ENCODE peak calls at places on chromosomes 11 and 22, in five cellular contexts. C is nephron progenitor cell, S is BJ, J is upper lobe of right lung, P is GM13977. I is an unnamed sample.

GRCh38 chr11:12235549-12235944 is 125.2 kb downstream of the MICAL2 start:
- DNase-seq in C (no peak), S (no peak), J (no peak), P (no peak), I (no peak)

GRCh38 chr11:73962097-73962705 is 11.4 kb downstream of the DNAJB13 start:
- DNase-seq in C (no peak), S (no peak), J (peak; percentile 0), P (no peak), I (no peak)

GRCh38 chr11:80048513-80048912 is 607.7 kb upstream of the TENM4 start:
- DNase-seq in C (no peak), S (no peak), J (no peak), P (no peak), I (no peak)

GRCh38 chr11:102367364-102367763 is 20.4 kb downstream of the BIRC2 start:
- DNase-seq in C (no peak), S (no peak), J (no peak), P (no peak), I (no peak)

GRCh38 chr11:2318123-2318522 is 16.3 kb downstream of the TSPAN32 start:
- DNase-seq in C (no peak), S (no peak), J (peak; percentile 20), P (no peak), I (no peak)

GRCh38 chr11:70067036-70067435 is 11.1 kb upstream of the ANO1 start:
- DNase-seq in C (no peak), S (no peak), J (no peak), P (no peak), I (no peak)

GRCh38 chr22:30304495-30305244 is 15.4 kb upstream of the CASTOR1 start:
- DNase-seq in C (no peak), S (no peak), J (peak; percentile 70), P (no peak), I (no peak)

GRCh38 chr11:28966951-28967350 is 858.8 kb downstream of the METTL15 start:
- DNase-seq in C (no peak), S (no peak), J (no peak), P (no peak), I (no peak)

GRCh38 chr22:43275545-43275981 is 67.6 kb downstream of the SCUBE1 start:
- DNase-seq in C (no peak), S (no peak), J (no peak), P (no peak), I (peak; percentile 77)

GRCh38 chr22:37378642-37379058 is 48.6 kb downstream of the ELFN2 start:
- DNase-seq in C (no peak), S (no peak), J (no peak), P (no peak), I (no peak)

GRCh38 chr11:65429724-65430405 is 7.3 kb downstream of the NEAT1 start:
- DNase-seq in C (no peak), S (no peak), J (peak; percentile 87), P (no peak), I (peak; percentile 72)

GRCh38 chr22:28249402-28249801 is 330.3 kb upstream of the PITPNB start:
- DNase-seq in C (peak; percentile 22), S (no peak), J (no peak), P (no peak), I (no peak)

GRCh38 chr22:30187094-30187493 is 59.5 kb downstream of the LIF start:
- DNase-seq in C (no peak), S (no peak), J (no peak), P (no peak), I (no peak)

GRCh38 chr11:130882138-130882551 is 34.1 kb downstream of the SNX19 start:
- DNase-seq in C (no peak), S (no peak), J (no peak), P (no peak), I (no peak)

GRCh38 chr11:77672276-77672675 is 34.7 kb upstream of the CLNS1A start:
- DNase-seq in C (no peak), S (peak; percentile 89), J (no peak), P (no peak), I (peak; percentile 96)

GRCh38 chr22:43921361-43921760 is 2.2 kb upstream of the PNPLA3 start:
- DNase-seq in C (no peak), S (peak; percentile 40), J (no peak), P (no peak), I (peak; percentile 87)

GRCh38 chr22:44464000-44464399 is 34.0 kb downstream of the RTL6 start:
- DNase-seq in C (no peak), S (no peak), J (no peak), P (no peak), I (no peak)

GRCh38 chr22:36958366-36958765 is 44.9 kb downstream of the CSF2RB start:
- DNase-seq in C (no peak), S (no peak), J (no peak), P (no peak), I (no peak)

GRCh38 chr11:34213366-34213765 is 107.9 kb downstream of the NAT10 start:
- DNase-seq in C (no peak), S (no peak), J (no peak), P (no peak), I (peak; percentile 36)

GRCh38 chr11:88039512-88040496 is 135.4 kb downstream of the RAB38 start:
- DNase-seq in C (no peak), S (no peak), J (no peak), P (no peak), I (no peak)

GRCh38 chr11:112877561-112877960 is 83.7 kb upstream of the NCAM1 start:
- DNase-seq in C (peak; percentile 30), S (no peak), J (no peak), P (no peak), I (no peak)

GRCh38 chr11:72703281-72704008 is 29.2 kb upstream of the PDE2A start:
- DNase-seq in C (peak; percentile 65), S (peak; percentile 48), J (no peak), P (no peak), I (peak; percentile 62)

GRCh38 chr22:20354238-20354975 is 34.5 kb upstream of the DGCR6L start:
- DNase-seq in C (no peak), S (no peak), J (no peak), P (no peak), I (no peak)

GRCh38 chr22:23608583-23608982 is 23.5 kb downstream of the DRICH1 start:
- DNase-seq in C (peak; percentile 85), S (no peak), J (no peak), P (no peak), I (no peak)

GRCh38 chr11:126061707-126062678 is 673 bp downstream of the CDON start:
- DNase-seq in C (peak; percentile 36), S (no peak), J (no peak), P (peak; percentile 34), I (no peak)

GRCh38 chr22:26553056-26553752 is 36.7 kb downstream of the TPST2 start:
- DNase-seq in C (no peak), S (peak; percentile 46), J (no peak), P (no peak), I (peak; percentile 86)

GRCh38 chr22:49297286-49297870 is 530.3 kb downstream of the BRD1 start:
- DNase-seq in C (no peak), S (no peak), J (peak; percentile 48), P (no peak), I (no peak)

GRCh38 chr11:41245704-41246398 is 213.6 kb downstream of the LRRC4C start:
- DNase-seq in C (no peak), S (no peak), J (peak; percentile 44), P (no peak), I (no peak)

GRCh38 chr11:17845431-17845881 is 110.9 kb downstream of the KCNC1 start:
- DNase-seq in C (no peak), S (peak; percentile 30), J (no peak), P (no peak), I (peak; percentile 57)

GRCh38 chr11:85627998-85628770 is at the start of gene TMEM126B:
- DNase-seq in C (peak; percentile 97), S (peak; percentile 87), J (peak; percentile 99), P (peak; percentile 85), I (peak; percentile 96)

GRCh38 chr11:12983331-12983730 is 25.8 kb upstream of the RASSF10 start:
- DNase-seq in C (no peak), S (no peak), J (no peak), P (no peak), I (no peak)

GRCh38 chr11:14577835-14578529 is 57.8 kb upstream of the PSMA1 start:
- DNase-seq in C (no peak), S (no peak), J (no peak), P (no peak), I (no peak)

GRCh38 chr22:45718391-45718790 is 46.8 kb downstream of the ATXN10 start:
- DNase-seq in C (no peak), S (no peak), J (no peak), P (no peak), I (no peak)

GRCh38 chr11:129698212-129698611 is 117.4 kb upstream of the TMEM45B start:
- DNase-seq in C (no peak), S (no peak), J (peak; percentile 39), P (peak; percentile 3), I (no peak)

GRCh38 chr11:111942826-111943225 is 5.7 kb downstream of the DIXDC1 start:
- DNase-seq in C (no peak), S (no peak), J (no peak), P (no peak), I (no peak)

GRCh38 chr11:110373061-110373702 is 56.6 kb upstream of the FDX1 start:
- DNase-seq in C (no peak), S (peak; percentile 31), J (no peak), P (peak; percentile 69), I (peak; percentile 49)

GRCh38 chr11:71421392-71421950 is 26.7 kb downstream of the DHCR7 start:
- DNase-seq in C (no peak), S (no peak), J (peak; percentile 37), P (no peak), I (no peak)

DNA sequence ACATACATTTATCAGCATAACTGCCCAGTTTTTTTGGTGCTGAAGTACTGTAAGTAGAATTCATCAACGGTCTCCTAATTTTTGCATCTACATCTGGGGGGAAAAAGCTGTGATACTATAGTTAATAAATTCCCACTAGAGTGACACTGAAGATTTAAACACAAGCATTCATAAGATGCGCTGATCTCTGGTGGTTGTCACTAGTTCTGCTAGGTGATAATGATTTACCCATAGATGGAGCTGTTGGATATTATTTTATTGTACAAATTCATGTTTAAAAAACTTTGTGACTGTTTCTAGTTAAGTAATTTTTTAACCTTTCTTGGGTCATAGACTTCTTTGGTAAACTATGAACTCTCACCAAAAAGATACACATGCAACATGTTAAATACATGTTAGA is 106.6 kb downstream of the EMSY start:
- DNase-seq in C (no peak), S (no peak), J (no peak), P (no peak), I (no peak)
- TF ChIP-seq CTCF in C (no peak), S (no peak), J (peak; percentile 37), P (peak; percentile 19), I (peak; percentile 53)

GRCh38 chr11:82995754-82996398 is 75.8 kb downstream of the RAB30 start:
- DNase-seq in C (no peak), S (peak; percentile 45), J (no peak), P (peak; percentile 24), I (no peak)
- TF ChIP-seq CTCF in C (no peak), S (no peak), J (no peak), P (no peak), I (no peak)

DNA sequence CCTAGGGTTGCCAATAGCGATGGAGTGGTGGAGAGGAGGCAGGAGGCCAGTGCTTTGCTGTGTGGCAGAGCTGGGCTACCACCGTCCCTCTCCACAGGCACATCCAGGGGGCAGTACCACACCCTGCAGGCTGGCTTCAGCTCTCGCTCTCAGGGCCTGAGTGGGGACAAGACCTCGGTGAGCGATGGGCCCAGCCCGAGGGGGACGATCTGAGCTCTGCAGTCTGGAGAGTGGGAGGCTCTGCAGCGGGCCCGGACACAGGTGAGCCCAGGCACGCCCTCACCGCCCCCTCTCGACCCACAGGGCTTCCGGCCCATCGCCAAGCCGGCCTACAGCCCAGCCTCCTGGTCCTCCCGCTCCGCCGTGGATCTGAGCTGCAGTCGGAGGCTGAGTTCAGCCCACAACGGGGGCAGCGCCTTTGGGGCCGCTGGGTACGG is 2.5 kb downstream of the PKP3 start:
- DNase-seq in C (no peak), S (no peak), J (no peak), P (peak; percentile 74), I (peak; percentile 26)
- TF ChIP-seq CTCF in C (no peak), S (peak; percentile 50), J (no peak), P (peak; percentile 18), I (peak; percentile 41)

GRCh38 chr11:45245237-45246045 is 40.7 kb downstream of the SYT13 start:
- DNase-seq in C (no peak), S (no peak), J (no peak), P (no peak), I (no peak)
- TF ChIP-seq CTCF in C (no peak), S (no peak), J (no peak), P (no peak), I (no peak)